ENCODE peak calls at places on chromosomes 1 and 21, in four cellular contexts. One of them, this sample, is unnamed.

GRCh38 chr1:15524283-15525042 is 448 bp upstream of the CASP9 start:
- DNase-seq in CD8-positive, alpha-beta memory T cell: peak; percentile 98
- DNase-seq in lower leg skin: peak; percentile 100
- DNase-seq in cardiac muscle cell: peak; percentile 99
- DNase-seq in this sample: peak; percentile 100

GRCh38 chr1:225611537-225612223 is 41.2 kb downstream of the ENAH start:
- DNase-seq in lower leg skin: no peak
- DNase-seq in CD8-positive, alpha-beta memory T cell: no peak
- DNase-seq in cardiac muscle cell: no peak
- DNase-seq in this sample: no peak

GRCh38 chr1:24318238-24318987 is 744 bp upstream of the GRHL3 start:
- DNase-seq in CD8-positive, alpha-beta memory T cell: no peak
- DNase-seq in lower leg skin: peak; percentile 58
- DNase-seq in cardiac muscle cell: peak; percentile 57
- DNase-seq in this sample: no peak

GRCh38 chr1:18412882-18413353 is 67.8 kb upstream of the KLHDC7A start:
- DNase-seq in CD8-positive, alpha-beta memory T cell: no peak
- DNase-seq in lower leg skin: no peak
- DNase-seq in cardiac muscle cell: no peak
- DNase-seq in this sample: no peak

GRCh38 chr1:44146536-44147361 is 5.3 kb upstream of the KLF18 start:
- DNase-seq in cardiac muscle cell: no peak
- DNase-seq in lower leg skin: peak; percentile 75
- DNase-seq in CD8-positive, alpha-beta memory T cell: no peak
- DNase-seq in this sample: no peak

GRCh38 chr1:77831566-77831965 is 52.1 kb downstream of the MIGA1 start:
- DNase-seq in lower leg skin: no peak
- DNase-seq in CD8-positive, alpha-beta memory T cell: no peak
- DNase-seq in cardiac muscle cell: peak; percentile 41
- DNase-seq in this sample: no peak

GRCh38 chr1:90786709-90787108 is 69.6 kb upstream of the BARHL2 start:
- DNase-seq in lower leg skin: no peak
- DNase-seq in cardiac muscle cell: no peak
- DNase-seq in CD8-positive, alpha-beta memory T cell: no peak
- DNase-seq in this sample: no peak

GRCh38 chr1:90393025-90393424 is 324.1 kb downstream of the BARHL2 start:
- DNase-seq in cardiac muscle cell: no peak
- DNase-seq in CD8-positive, alpha-beta memory T cell: no peak
- DNase-seq in lower leg skin: no peak
- DNase-seq in this sample: no peak

GRCh38 chr1:16900771-16901170 is 5.0 kb downstream of the RNU1-2 start:
- DNase-seq in cardiac muscle cell: peak; percentile 43
- DNase-seq in lower leg skin: no peak
- DNase-seq in CD8-positive, alpha-beta memory T cell: no peak
- DNase-seq in this sample: peak; percentile 64

GRCh38 chr1:2208309-2209239 is 14.0 kb upstream of the FAAP20 start:
- DNase-seq in lower leg skin: no peak
- DNase-seq in CD8-positive, alpha-beta memory T cell: no peak
- DNase-seq in cardiac muscle cell: peak; percentile 81
- DNase-seq in this sample: peak; percentile 77

GRCh38 chr1:45679123-45679522 is 7.2 kb downstream of the GPBP1L1 start:
- DNase-seq in CD8-positive, alpha-beta memory T cell: no peak
- DNase-seq in cardiac muscle cell: peak; percentile 55
- DNase-seq in lower leg skin: no peak
- DNase-seq in this sample: no peak

GRCh38 chr1:173137116-173137515 is 70.0 kb downstream of the TNFSF4 start:
- DNase-seq in cardiac muscle cell: peak; percentile 41
- DNase-seq in CD8-positive, alpha-beta memory T cell: no peak
- DNase-seq in lower leg skin: no peak
- DNase-seq in this sample: no peak

GRCh38 chr21:16530656-16531055 is 800.9 kb downstream of the USP25 start:
- DNase-seq in cardiac muscle cell: peak; percentile 67
- DNase-seq in CD8-positive, alpha-beta memory T cell: no peak
- DNase-seq in lower leg skin: no peak
- DNase-seq in this sample: no peak

GRCh38 chr1:197911172-197911856 is 5.9 kb upstream of the LHX9 start:
- DNase-seq in cardiac muscle cell: no peak
- DNase-seq in lower leg skin: peak; percentile 83
- DNase-seq in CD8-positive, alpha-beta memory T cell: no peak
- DNase-seq in this sample: peak; percentile 85

GRCh38 chr1:211305044-211305443 is 21.6 kb upstream of the TRAF5 start:
- DNase-seq in CD8-positive, alpha-beta memory T cell: no peak
- DNase-seq in lower leg skin: no peak
- DNase-seq in cardiac muscle cell: no peak
- DNase-seq in this sample: no peak

GRCh38 chr1:219438386-219438785 is 174.5 kb downstream of the ZC3H11B start:
- DNase-seq in lower leg skin: no peak
- DNase-seq in CD8-positive, alpha-beta memory T cell: no peak
- DNase-seq in cardiac muscle cell: no peak
- DNase-seq in this sample: no peak

GRCh38 chr1:24052119-24052695 is 59.7 kb downstream of the MYOM3 start:
- DNase-seq in cardiac muscle cell: peak; percentile 10
- DNase-seq in CD8-positive, alpha-beta memory T cell: no peak
- DNase-seq in lower leg skin: no peak
- DNase-seq in this sample: no peak

GRCh38 chr1:4005431-4005830 is 105.4 kb upstream of the C1orf174 start:
- DNase-seq in CD8-positive, alpha-beta memory T cell: no peak
- DNase-seq in lower leg skin: peak; percentile 32
- DNase-seq in cardiac muscle cell: no peak
- DNase-seq in this sample: no peak

GRCh38 chr1:24981632-24982007 is 51.5 kb upstream of the RUNX3 start:
- DNase-seq in lower leg skin: no peak
- DNase-seq in CD8-positive, alpha-beta memory T cell: peak; percentile 55
- DNase-seq in cardiac muscle cell: no peak
- DNase-seq in this sample: no peak

GRCh38 chr21:17231771-17232170 is 281.1 kb upstream of the CXADR start:
- DNase-seq in cardiac muscle cell: no peak
- DNase-seq in lower leg skin: no peak
- DNase-seq in CD8-positive, alpha-beta memory T cell: no peak
- DNase-seq in this sample: no peak

GRCh38 chr1:26059906-26060305 is 7.5 kb downstream of the TRIM63 start:
- DNase-seq in lower leg skin: no peak
- DNase-seq in CD8-positive, alpha-beta memory T cell: no peak
- DNase-seq in cardiac muscle cell: no peak
- DNase-seq in this sample: no peak

GRCh38 chr1:27382950-27383627 is at the start of gene CD164L2:
- DNase-seq in cardiac muscle cell: no peak
- DNase-seq in lower leg skin: no peak
- DNase-seq in CD8-positive, alpha-beta memory T cell: no peak
- DNase-seq in this sample: peak; percentile 97
- H3K4me3 ChIP-seq in cardiac muscle cell: no peak within 1 kb of the TSS
- H3K4me3 ChIP-seq in lower leg skin: peak within 1 kb of the TSS; percentile 12
- H3K4me3 ChIP-seq in CD8-positive, alpha-beta memory T cell: no peak within 1 kb of the TSS
- H3K4me3 ChIP-seq in this sample: no peak within 1 kb of the TSS

GRCh38 chr1:167627615-167627864 is 2.5 kb upstream of the RCSD1 start:
- DNase-seq in CD8-positive, alpha-beta memory T cell: no peak
- DNase-seq in cardiac muscle cell: no peak
- DNase-seq in lower leg skin: peak; percentile 63
- DNase-seq in this sample: no peak
- H3K4me3 ChIP-seq in CD8-positive, alpha-beta memory T cell: peak overlapping the region; percentile 48
- H3K4me3 ChIP-seq in cardiac muscle cell: no peak overlapping the region
- H3K4me3 ChIP-seq in lower leg skin: no peak overlapping the region
- H3K4me3 ChIP-seq in this sample: no peak overlapping the region

DNA sequence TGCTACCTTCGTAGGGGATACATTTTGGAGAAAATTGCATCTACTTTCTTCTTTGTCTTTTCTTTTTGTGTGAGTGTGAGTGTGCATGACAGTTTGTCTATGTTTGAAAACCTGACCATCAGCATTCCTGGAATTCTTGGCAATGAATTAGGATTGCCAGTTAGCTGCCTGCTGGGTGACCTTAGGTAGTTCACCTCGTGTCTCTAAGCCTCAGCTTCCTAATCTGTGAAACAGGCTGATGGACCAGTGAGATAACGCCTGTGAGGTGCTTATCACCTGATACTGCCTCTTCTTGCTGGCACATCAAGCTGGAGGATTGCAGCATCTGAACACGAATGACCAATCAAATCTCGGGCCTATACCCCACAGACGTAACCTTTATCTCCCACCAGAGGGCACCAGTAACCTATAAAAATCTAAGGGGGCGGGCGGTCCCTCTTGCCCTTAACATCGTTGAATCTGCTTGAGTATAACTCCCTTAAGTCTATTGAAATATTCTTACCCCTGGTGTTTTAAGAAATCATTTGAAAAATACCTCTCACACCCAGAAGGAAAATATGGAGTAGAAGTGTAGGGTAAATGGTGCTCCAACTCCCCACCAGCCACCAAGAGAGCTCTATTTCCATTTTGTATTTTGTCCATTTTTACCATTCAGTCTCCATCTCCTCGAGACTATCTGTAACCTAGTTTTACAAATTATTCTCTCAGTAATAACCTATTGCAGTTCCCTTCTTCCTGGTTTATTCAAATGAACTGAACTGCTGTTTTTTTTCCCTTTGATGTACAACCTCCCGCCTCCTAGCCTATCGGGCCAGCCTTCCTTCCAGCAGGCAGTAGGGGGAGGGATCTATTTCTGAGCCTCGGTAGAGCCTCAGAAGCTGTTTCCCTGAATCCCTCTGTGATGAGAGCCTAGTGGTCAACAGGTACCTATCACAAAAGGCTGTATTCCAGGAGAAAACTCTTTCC is 49.7 kb downstream of the MDM4 start:
- DNase-seq in lower leg skin: no peak
- DNase-seq in cardiac muscle cell: peak; percentile 86
- DNase-seq in CD8-positive, alpha-beta memory T cell: peak; percentile 66
- DNase-seq in this sample: peak; percentile 89
- H3K4me3 ChIP-seq in lower leg skin: no peak overlapping the region
- H3K4me3 ChIP-seq in cardiac muscle cell: no peak overlapping the region
- H3K4me3 ChIP-seq in CD8-positive, alpha-beta memory T cell: no peak overlapping the region
- H3K4me3 ChIP-seq in this sample: no peak overlapping the region

GRCh38 chr1:162635418-162635817 is 3.2 kb downstream of the DDR2 start:
- DNase-seq in CD8-positive, alpha-beta memory T cell: no peak
- DNase-seq in cardiac muscle cell: no peak
- DNase-seq in lower leg skin: no peak
- DNase-seq in this sample: no peak
- H3K4me3 ChIP-seq in CD8-positive, alpha-beta memory T cell: no peak overlapping the region
- H3K4me3 ChIP-seq in cardiac muscle cell: no peak overlapping the region
- H3K4me3 ChIP-seq in lower leg skin: no peak overlapping the region
- H3K4me3 ChIP-seq in this sample: no peak overlapping the region